ENCODE peak calls at places on chromosomes 7 and 10, in nine cellular contexts. H is lower lobe of right lung; A is H9; X is SJSA1; V is hepatocyte; O is CD4-positive, CD25-positive, alpha-beta regulatory T cell; M is neural progenitor cell; K is GM12878; D is body of pancreas. B is an unnamed sample. For H3K9me3, the result is how much of the 10 kb centered on the place peaks cover.

GRCh38 chr10:62715383-62715782 is 89.1 kb upstream of the ADO start:
- DNase-seq in H (no peak), A (no peak), X (no peak), V (no peak), O (no peak), M (no peak), K (no peak), D (no peak), B (no peak)

GRCh38 chr10:72090326-72090725 is 2.0 kb upstream of the SPOCK2 start:
- DNase-seq in H (no peak), A (no peak), X (no peak), V (no peak), O (no peak), M (no peak), K (no peak), D (no peak), B (no peak)

GRCh38 chr10:95168694-95169093 is 25.3 kb upstream of the ACSM6 start:
- DNase-seq in H (no peak), A (peak), X (no peak), V (no peak), O (no peak), M (no peak), K (no peak), D (no peak), B (no peak)

GRCh38 chr10:11680496-11680895 is 61.7 kb upstream of the ECHDC3 start:
- DNase-seq in H (peak), A (no peak), X (no peak), V (no peak), O (no peak), M (no peak), K (no peak), D (no peak), B (no peak)

GRCh38 chr7:5596046-5596895 is 172.6 kb upstream of the TNRC18 start:
- DNase-seq in H (peak), A (peak), X (peak), V (peak), O (no peak), M (peak), K (no peak), D (peak), B (no peak)

GRCh38 chr7:124033093-124033806 is 383 bp upstream of the TMEM229A start:
- DNase-seq in H (peak), A (peak), X (no peak), V (peak), O (no peak), M (peak), K (no peak), D (peak), B (no peak)

GRCh38 chr7:147096629-147097028 is 980.0 kb downstream of the CNTNAP2 start:
- DNase-seq in H (no peak), A (no peak), X (no peak), V (no peak), O (no peak), M (no peak), K (no peak), D (no peak), B (no peak)

GRCh38 chr7:105444342-105444938 is 55.7 kb upstream of the SRPK2 start:
- DNase-seq in H (no peak), A (no peak), X (no peak), V (no peak), O (no peak), M (no peak), K (no peak), D (no peak), B (no peak)

GRCh38 chr10:82267014-82267413 is 392.0 kb downstream of the NRG3 start:
- DNase-seq in H (no peak), A (no peak), X (no peak), V (no peak), O (no peak), M (no peak), K (no peak), D (no peak), B (no peak)

GRCh38 chr7:123260428-123260960 is 60.7 kb upstream of the SLC13A1 start:
- DNase-seq in H (no peak), A (no peak), X (no peak), V (no peak), O (no peak), M (no peak), K (no peak), D (no peak), B (no peak)

GRCh38 chr10:3689871-3690510 is 95.0 kb downstream of the KLF6 start:
- DNase-seq in H (no peak), A (no peak), X (peak), V (no peak), O (no peak), M (no peak), K (no peak), D (no peak), B (no peak)

GRCh38 chr7:127252736-127253288 is at the start of gene GRM8:
- DNase-seq in H (peak), A (peak), X (peak), V (peak), O (no peak), M (peak), K (no peak), D (peak), B (no peak)

GRCh38 chr7:33185786-33186185 is 56.4 kb downstream of the BBS9 start:
- DNase-seq in H (no peak), A (no peak), X (peak), V (peak), O (no peak), M (peak), K (no peak), D (no peak), B (no peak)

GRCh38 chr10:71085689-71086438 is 126.5 kb upstream of the UNC5B start:
- DNase-seq in H (no peak), A (peak), X (no peak), V (peak), O (no peak), M (peak), K (no peak), D (no peak), B (no peak)

GRCh38 chr7:33395340-33395739 is 266.0 kb downstream of the BBS9 start:
- DNase-seq in H (no peak), A (no peak), X (no peak), V (no peak), O (no peak), M (no peak), K (no peak), D (no peak), B (no peak)

GRCh38 chr10:100895896-100896295 is 16.9 kb upstream of the SLF2 start:
- DNase-seq in H (no peak), A (no peak), X (no peak), V (no peak), O (no peak), M (no peak), K (no peak), D (no peak), B (no peak)

GRCh38 chr10:107576746-107577145 is 412.2 kb upstream of the SORCS1 start:
- DNase-seq in H (no peak), A (no peak), X (no peak), V (no peak), O (no peak), M (no peak), K (no peak), D (peak), B (no peak)

GRCh38 chr7:149459201-149459539 is 1.7 kb downstream of the ZNF777 start:
- DNase-seq in H (no peak), A (no peak), X (no peak), V (no peak), O (no peak), M (peak), K (no peak), D (no peak), B (no peak)
- H3K9me3 ChIP-seq in H (under half), A (under half), X (under half), V (under half), O (under half), M (under half), K (under half), D (under half), B (under half)

GRCh38 chr10:60957667-60958221 is 13.8 kb upstream of the RHOBTB1 start:
- DNase-seq in H (no peak), A (no peak), X (no peak), V (no peak), O (no peak), M (no peak), K (no peak), D (no peak), B (no peak)
- H3K9me3 ChIP-seq in H (under half), A (under half), X (under half), V (under half), O (under half), M (under half), K (under half), D (under half), B (under half)

DNA sequence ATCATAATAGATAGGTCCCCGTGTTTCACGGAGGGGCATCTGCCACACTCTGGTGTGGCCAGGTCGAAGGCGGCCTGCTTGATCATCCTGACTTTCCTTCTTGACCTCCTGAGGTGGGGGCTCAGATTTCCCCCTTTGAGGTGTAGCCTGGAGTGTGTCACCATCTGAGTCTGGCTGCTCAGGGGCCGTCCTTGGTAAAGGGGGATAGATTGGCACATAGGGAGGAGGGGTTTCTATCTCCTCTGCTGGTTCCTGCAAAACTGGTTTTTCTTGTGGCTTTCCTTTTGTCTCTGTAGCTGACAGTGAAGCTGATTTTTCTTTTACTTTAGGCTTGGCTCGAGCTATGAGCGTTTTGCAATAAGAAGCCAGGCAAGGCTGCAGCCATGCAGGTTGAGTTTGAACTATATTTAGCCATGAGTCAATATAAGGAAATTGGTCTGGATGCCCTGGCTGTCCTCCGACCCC is 7.1 kb upstream of the ZNF117 start:
- DNase-seq in H (no peak), A (no peak), X (no peak), V (no peak), O (no peak), M (no peak), K (no peak), D (peak), B (no peak)
- H3K9me3 ChIP-seq in H (under half), A (under half), X (under half), V (under half), O (half or more), M (under half), K (under half), D (under half), B (under half)

GRCh38 chr7:38694326-38694725 is 63.2 kb upstream of the AMPH start:
- DNase-seq in H (no peak), A (no peak), X (no peak), V (no peak), O (no peak), M (no peak), K (no peak), D (no peak), B (no peak)
- H3K9me3 ChIP-seq in H (under half), A (under half), X (under half), V (under half), O (under half), M (under half), K (under half), D (under half), B (under half)

B was measured in T-helper 17 cell.